ENCODE peak calls at places on chromosome 19, in five cellular contexts. One of them, this sample, is unnamed.
A peak's percentile ranks its signal among the peaks of the same experiment; 100 is the strongest.

GRCh38 chr19:29961311-29961710 is 19.3 kb downstream of the URI1 start:
- DNase-seq in heart left ventricle: no peak
- DNase-seq in left ventricle myocardium inferior: no peak
- DNase-seq in mucosa of descending colon: no peak
- DNase-seq in transverse colon: no peak
- DNase-seq in this sample: no peak

GRCh38 chr19:36082916-36083315 is 28.0 kb upstream of the OVOL3 start:
- DNase-seq in heart left ventricle: no peak
- DNase-seq in left ventricle myocardium inferior: no peak
- DNase-seq in mucosa of descending colon: no peak
- DNase-seq in transverse colon: no peak
- DNase-seq in this sample: no peak

GRCh38 chr19:34366670-34367423 is 1.9 kb downstream of the GPI start:
- DNase-seq in heart left ventricle: no peak
- DNase-seq in left ventricle myocardium inferior: no peak
- DNase-seq in mucosa of descending colon: no peak
- DNase-seq in transverse colon: no peak
- DNase-seq in this sample: peak; percentile 48

GRCh38 chr19:13712767-13713201 is 51.5 kb upstream of the MRI1 start:
- DNase-seq in heart left ventricle: no peak
- DNase-seq in left ventricle myocardium inferior: peak; percentile 18
- DNase-seq in mucosa of descending colon: no peak
- DNase-seq in transverse colon: no peak
- DNase-seq in this sample: no peak

GRCh38 chr19:57118848-57119247 is 937 bp upstream of the USP29 start:
- DNase-seq in heart left ventricle: no peak
- DNase-seq in left ventricle myocardium inferior: no peak
- DNase-seq in mucosa of descending colon: no peak
- DNase-seq in transverse colon: no peak
- DNase-seq in this sample: no peak

GRCh38 chr19:35195822-35196221 is 32.7 kb downstream of the FAM187B start:
- DNase-seq in heart left ventricle: no peak
- DNase-seq in left ventricle myocardium inferior: no peak
- DNase-seq in mucosa of descending colon: no peak
- DNase-seq in transverse colon: no peak
- DNase-seq in this sample: no peak

GRCh38 chr19:13937479-13938360 is 497 bp downstream of the PODNL1 start:
- DNase-seq in heart left ventricle: no peak
- DNase-seq in left ventricle myocardium inferior: no peak
- DNase-seq in mucosa of descending colon: no peak
- DNase-seq in transverse colon: no peak
- DNase-seq in this sample: no peak

GRCh38 chr19:33274663-33275558 is 27.4 kb downstream of the CEBPA start:
- DNase-seq in heart left ventricle: peak; percentile 40
- DNase-seq in left ventricle myocardium inferior: no peak
- DNase-seq in mucosa of descending colon: peak; percentile 55
- DNase-seq in transverse colon: no peak
- DNase-seq in this sample: no peak

GRCh38 chr19:34324320-34324719 is 40.7 kb upstream of the GPI start:
- DNase-seq in heart left ventricle: no peak
- DNase-seq in left ventricle myocardium inferior: no peak
- DNase-seq in mucosa of descending colon: no peak
- DNase-seq in transverse colon: no peak
- DNase-seq in this sample: no peak

GRCh38 chr19:31947436-31947835 is 398.0 kb upstream of the ZNF507 start:
- DNase-seq in heart left ventricle: no peak
- DNase-seq in left ventricle myocardium inferior: no peak
- DNase-seq in mucosa of descending colon: no peak
- DNase-seq in transverse colon: no peak
- DNase-seq in this sample: no peak

GRCh38 chr19:49438261-49438660 is 3.1 kb downstream of the SLC17A7 start:
- DNase-seq in heart left ventricle: no peak
- DNase-seq in left ventricle myocardium inferior: no peak
- DNase-seq in mucosa of descending colon: no peak
- DNase-seq in transverse colon: no peak
- DNase-seq in this sample: no peak

GRCh38 chr19:7506385-7507328 is 9.2 kb upstream of the ZNF358 start:
- DNase-seq in heart left ventricle: peak; percentile 90
- DNase-seq in left ventricle myocardium inferior: peak; percentile 74
- DNase-seq in mucosa of descending colon: peak; percentile 97
- DNase-seq in transverse colon: peak; percentile 94
- DNase-seq in this sample: peak; percentile 24

GRCh38 chr19:11378319-11379189 is 4.1 kb downstream of the SWSAP1 start:
- DNase-seq in heart left ventricle: no peak
- DNase-seq in left ventricle myocardium inferior: peak; percentile 44
- DNase-seq in mucosa of descending colon: no peak
- DNase-seq in transverse colon: peak; percentile 39
- DNase-seq in this sample: peak; percentile 58

GRCh38 chr19:50821622-50822021 is 2.0 kb downstream of the KLK1 start:
- DNase-seq in heart left ventricle: no peak
- DNase-seq in left ventricle myocardium inferior: no peak
- DNase-seq in mucosa of descending colon: no peak
- DNase-seq in transverse colon: no peak
- DNase-seq in this sample: no peak

GRCh38 chr19:54882758-54883157 is 8.7 kb downstream of the FCAR start:
- DNase-seq in heart left ventricle: no peak
- DNase-seq in left ventricle myocardium inferior: no peak
- DNase-seq in mucosa of descending colon: no peak
- DNase-seq in transverse colon: no peak
- DNase-seq in this sample: no peak

GRCh38 chr19:34276614-34277013 is 22.3 kb downstream of the GARRE1 start:
- DNase-seq in heart left ventricle: no peak
- DNase-seq in left ventricle myocardium inferior: no peak
- DNase-seq in mucosa of descending colon: no peak
- DNase-seq in transverse colon: no peak
- DNase-seq in this sample: no peak

GRCh38 chr19:45087531-45087930 is 5.4 kb upstream of the PPP1R37 start:
- DNase-seq in heart left ventricle: no peak
- DNase-seq in left ventricle myocardium inferior: no peak
- DNase-seq in mucosa of descending colon: peak; percentile 65
- DNase-seq in transverse colon: no peak
- DNase-seq in this sample: no peak

GRCh38 chr19:35978832-35979365 is 16.1 kb upstream of the SDHAF1 start:
- DNase-seq in heart left ventricle: no peak
- DNase-seq in left ventricle myocardium inferior: no peak
- DNase-seq in mucosa of descending colon: no peak
- DNase-seq in transverse colon: no peak
- DNase-seq in this sample: no peak

GRCh38 chr19:41702208-41702651 is 6.2 kb upstream of the CEACAM5 start:
- DNase-seq in heart left ventricle: no peak
- DNase-seq in left ventricle myocardium inferior: no peak
- DNase-seq in mucosa of descending colon: no peak
- DNase-seq in transverse colon: no peak
- DNase-seq in this sample: no peak

GRCh38 chr19:13441810-13442512 is 64.3 kb downstream of the CACNA1A start:
- DNase-seq in heart left ventricle: no peak
- DNase-seq in left ventricle myocardium inferior: peak; percentile 15
- DNase-seq in mucosa of descending colon: no peak
- DNase-seq in transverse colon: peak; percentile 20
- DNase-seq in this sample: no peak

GRCh38 chr19:35720648-35721047 is 2.8 kb downstream of the KMT2B start:
- DNase-seq in heart left ventricle: no peak
- DNase-seq in left ventricle myocardium inferior: no peak
- DNase-seq in mucosa of descending colon: no peak
- DNase-seq in transverse colon: no peak
- DNase-seq in this sample: no peak

GRCh38 chr19:27746691-27747380 is 1466.1 kb downstream of the UQCRFS1 start:
- DNase-seq in heart left ventricle: peak; percentile 72
- DNase-seq in left ventricle myocardium inferior: peak; percentile 46
- DNase-seq in mucosa of descending colon: no peak
- DNase-seq in transverse colon: peak; percentile 21
- DNase-seq in this sample: no peak

GRCh38 chr19:19615086-19615485 is 3.4 kb downstream of the PBX4 start:
- DNase-seq in heart left ventricle: no peak
- DNase-seq in left ventricle myocardium inferior: no peak
- DNase-seq in mucosa of descending colon: no peak
- DNase-seq in transverse colon: no peak
- DNase-seq in this sample: no peak

GRCh38 chr19:21022996-21023395 is 2.5 kb downstream of the ZNF430 start:
- DNase-seq in heart left ventricle: no peak
- DNase-seq in left ventricle myocardium inferior: no peak
- DNase-seq in mucosa of descending colon: no peak
- DNase-seq in transverse colon: no peak
- DNase-seq in this sample: peak; percentile 94

GRCh38 chr19:54533476-54533875 is 30.8 kb downstream of the LAIR2 start:
- DNase-seq in heart left ventricle: no peak
- DNase-seq in left ventricle myocardium inferior: no peak
- DNase-seq in mucosa of descending colon: no peak
- DNase-seq in transverse colon: no peak
- DNase-seq in this sample: no peak

GRCh38 chr19:17790059-17790780 is 4.7 kb upstream of the B3GNT3 start:
- DNase-seq in heart left ventricle: no peak
- DNase-seq in left ventricle myocardium inferior: no peak
- DNase-seq in mucosa of descending colon: peak; percentile 80
- DNase-seq in transverse colon: peak; percentile 78
- DNase-seq in this sample: no peak

GRCh38 chr19:55540619-55541018 is 3.7 kb upstream of the SBK2 start:
- DNase-seq in heart left ventricle: no peak
- DNase-seq in left ventricle myocardium inferior: no peak
- DNase-seq in mucosa of descending colon: no peak
- DNase-seq in transverse colon: no peak
- DNase-seq in this sample: no peak

GRCh38 chr19:1213391-1214286 is 8.1 kb downstream of the STK11 start:
- DNase-seq in heart left ventricle: peak; percentile 81
- DNase-seq in left ventricle myocardium inferior: peak; percentile 60
- DNase-seq in mucosa of descending colon: no peak
- DNase-seq in transverse colon: peak; percentile 78
- DNase-seq in this sample: peak; percentile 65
- H3K4me3 ChIP-seq in heart left ventricle: peak overlapping the region; percentile 10
- H3K4me3 ChIP-seq in left ventricle myocardium inferior: peak overlapping the region; percentile 48
- H3K4me3 ChIP-seq in mucosa of descending colon: no peak overlapping the region
- H3K4me3 ChIP-seq in transverse colon: no peak overlapping the region
- H3K4me3 ChIP-seq in this sample: no peak overlapping the region

DNA sequence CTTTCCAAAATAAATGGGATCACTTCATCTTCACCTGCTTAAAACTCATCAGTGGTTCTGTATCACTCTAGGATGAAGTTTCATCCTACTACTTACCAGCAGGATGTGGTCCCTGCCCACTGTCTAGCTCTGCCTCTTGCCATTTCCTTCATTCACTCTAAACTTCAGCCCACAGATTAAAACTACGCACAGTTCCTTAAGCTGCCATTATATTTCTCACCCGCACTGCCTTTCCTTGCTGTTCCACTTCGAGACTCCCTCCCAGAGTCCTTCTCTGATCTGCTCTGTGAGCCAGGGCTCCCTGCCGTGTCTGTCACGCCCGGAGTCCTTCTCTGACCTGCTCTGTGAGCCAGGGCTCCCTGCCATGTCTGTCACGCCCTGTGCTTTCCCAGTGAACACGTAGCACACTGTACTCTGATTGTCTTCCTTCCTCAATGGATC is 52.0 kb upstream of the NPAS1 start:
- DNase-seq in heart left ventricle: peak; percentile 77
- DNase-seq in left ventricle myocardium inferior: peak; percentile 88
- DNase-seq in mucosa of descending colon: peak; percentile 73
- DNase-seq in transverse colon: peak; percentile 74
- DNase-seq in this sample: no peak
- H3K4me3 ChIP-seq in heart left ventricle: no peak overlapping the region
- H3K4me3 ChIP-seq in left ventricle myocardium inferior: peak overlapping the region; percentile 19
- H3K4me3 ChIP-seq in mucosa of descending colon: no peak overlapping the region
- H3K4me3 ChIP-seq in transverse colon: no peak overlapping the region
- H3K4me3 ChIP-seq in this sample: no peak overlapping the region

DNA sequence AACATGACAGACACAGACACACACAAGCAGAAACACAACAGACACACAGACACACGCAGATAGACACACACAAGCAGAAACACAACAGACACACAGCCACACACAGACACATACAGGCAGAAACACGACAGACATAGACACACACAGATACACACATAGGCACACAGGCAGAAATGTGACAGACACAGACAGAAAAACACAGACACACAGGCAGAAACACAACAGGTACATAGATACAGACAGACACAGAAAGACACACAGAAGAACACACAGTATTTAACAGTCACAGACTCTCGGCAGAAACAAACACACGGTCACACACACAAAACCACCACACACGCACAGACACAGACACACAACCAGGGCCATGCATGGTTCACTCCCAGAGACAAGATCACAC is 905 bp downstream of the TBXA2R start:
- DNase-seq in heart left ventricle: no peak
- DNase-seq in left ventricle myocardium inferior: no peak
- DNase-seq in mucosa of descending colon: no peak
- DNase-seq in transverse colon: no peak
- DNase-seq in this sample: no peak
- H3K4me3 ChIP-seq in heart left ventricle: peak overlapping the region; percentile 76
- H3K4me3 ChIP-seq in left ventricle myocardium inferior: peak overlapping the region; percentile 72
- H3K4me3 ChIP-seq in mucosa of descending colon: no peak overlapping the region
- H3K4me3 ChIP-seq in transverse colon: peak overlapping the region; percentile 43
- H3K4me3 ChIP-seq in this sample: peak overlapping the region; percentile 61

GRCh38 chr19:4090351-4091220 is 23.9 kb upstream of the ZBTB7A start:
- DNase-seq in heart left ventricle: no peak
- DNase-seq in left ventricle myocardium inferior: no peak
- DNase-seq in mucosa of descending colon: no peak
- DNase-seq in transverse colon: no peak
- DNase-seq in this sample: no peak

GRCh38 chr19:4088975-4089374 is 22.3 kb upstream of the ZBTB7A start:
- DNase-seq in heart left ventricle: no peak
- DNase-seq in left ventricle myocardium inferior: no peak
- DNase-seq in mucosa of descending colon: no peak
- DNase-seq in transverse colon: no peak
- DNase-seq in this sample: no peak

GRCh38 chr19:4089946-4090345 is 23.2 kb upstream of the ZBTB7A start:
- DNase-seq in heart left ventricle: no peak
- DNase-seq in left ventricle myocardium inferior: no peak
- DNase-seq in mucosa of descending colon: no peak
- DNase-seq in transverse colon: no peak
- DNase-seq in this sample: no peak

GRCh38 chr19:4088065-4088679 is 21.5 kb upstream of the ZBTB7A start:
- DNase-seq in heart left ventricle: no peak
- DNase-seq in left ventricle myocardium inferior: no peak
- DNase-seq in mucosa of descending colon: no peak
- DNase-seq in transverse colon: no peak
- DNase-seq in this sample: no peak

DNA sequence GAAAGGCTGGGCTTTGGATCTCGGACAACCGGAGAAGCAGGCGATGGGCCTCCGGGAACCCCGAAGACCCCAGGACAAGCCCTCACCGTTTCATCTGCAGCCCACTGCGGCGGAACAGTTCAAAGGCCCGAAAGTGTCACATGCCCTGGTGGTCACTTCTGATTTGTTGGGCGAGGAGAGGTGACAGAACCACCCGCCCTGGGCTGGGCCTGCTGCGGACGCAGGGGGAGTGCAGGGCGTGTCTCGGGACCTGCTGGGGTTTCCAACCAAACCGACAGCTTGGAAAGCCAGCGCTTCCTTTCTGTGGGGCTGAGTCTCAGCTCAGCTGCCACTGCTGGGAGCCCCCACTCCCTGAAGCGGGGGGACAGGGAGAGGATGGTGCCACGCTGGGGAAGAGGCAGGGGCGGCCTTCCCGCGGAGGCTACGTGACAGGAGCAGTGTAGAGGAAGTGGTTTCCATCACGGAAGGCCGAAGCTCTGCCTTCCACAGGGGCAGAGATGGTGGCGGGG is 22.8 kb upstream of the ZBTB7A start:
- DNase-seq in heart left ventricle: no peak
- DNase-seq in left ventricle myocardium inferior: no peak
- DNase-seq in mucosa of descending colon: peak; percentile 80
- DNase-seq in transverse colon: peak; percentile 39
- DNase-seq in this sample: no peak
- H3K4me3 ChIP-seq in heart left ventricle: peak overlapping the region; percentile 26
- H3K4me3 ChIP-seq in left ventricle myocardium inferior: peak overlapping the region; percentile 26
- H3K4me3 ChIP-seq in mucosa of descending colon: no peak overlapping the region
- H3K4me3 ChIP-seq in transverse colon: no peak overlapping the region
- H3K4me3 ChIP-seq in this sample: no peak overlapping the region